ENCODE peak calls at places on chromosomes 13 and 19, in eight cellular contexts. F is DMS79; B is T1000; V is adipocyte; X is NCI-H2029; M is heart right ventricle; P is stimulated activated CD4-positive, alpha-beta T cell treated with anti-CD3 and anti-CD28 coated beads, Interleukin-2, amount 100 ng/mL, for 48 hours; K is tibial nerve. I is an unnamed sample.
A peak's percentile ranks its signal among the peaks of the same experiment; 100 is the strongest.

GRCh38 chr13:23578411-23579071 is 8.3 kb downstream of the TNFRSF19 start:
- DNase-seq in K (peak; percentile 52), V (peak; percentile 85), X (peak; percentile 38), F (no peak), B (peak; percentile 39), P (peak; percentile 64), M (peak; percentile 77), I (peak; percentile 70)

GRCh38 chr19:6218497-6219146 is 61.2 kb downstream of the MLLT1 start:
- DNase-seq in X (peak; percentile 65), K (peak; percentile 98), B (peak; percentile 47), M (peak; percentile 88), V (peak; percentile 90), P (peak; percentile 88), F (peak; percentile 33), I (peak; percentile 48)

GRCh38 chr13:19618925-19619324 is 14.5 kb upstream of the MPHOSPH8 start:
- DNase-seq in V (peak; percentile 50), B (no peak), P (no peak), K (no peak), X (no peak), F (no peak), M (no peak), I (no peak)

GRCh38 chr19:44515031-44515430 is 14.4 kb downstream of the CEACAM20 start:
- DNase-seq in P (no peak), F (no peak), V (no peak), X (no peak), K (no peak), B (no peak), M (no peak), I (no peak)

GRCh38 chr13:49214917-49215376 is 5.2 kb upstream of the MLNR start:
- DNase-seq in V (no peak), B (no peak), M (no peak), F (no peak), P (peak; percentile 31), X (no peak), K (peak; percentile 18), I (no peak)

GRCh38 chr19:5436101-5436947 is 18.9 kb upstream of the ZNRF4 start:
- DNase-seq in F (peak; percentile 76), P (peak; percentile 6), B (no peak), X (no peak), V (peak; percentile 69), K (no peak), M (no peak), I (peak; percentile 32)

GRCh38 chr13:35954207-35954560 is 177.0 kb downstream of the DCLK1 start:
- DNase-seq in B (no peak), P (no peak), M (no peak), F (no peak), X (no peak), V (peak; percentile 42), K (no peak), I (no peak)

GRCh38 chr13:74644239-74644638 is 510.0 kb upstream of the KLF12 start:
- DNase-seq in P (no peak), B (no peak), X (no peak), K (no peak), M (peak; percentile 5), F (no peak), V (no peak), I (no peak)

GRCh38 chr13:25168800-25169199 is 3.3 kb downstream of the AMER2 start:
- DNase-seq in K (no peak), X (no peak), B (no peak), M (no peak), V (no peak), P (no peak), F (no peak), I (no peak)